ENCODE peak calls at places on chromosome 6, in six cellular contexts. One of them, this sample, is unnamed.

GRCh38 chr6:12010635-12011275 is 1.4 kb upstream of the HIVEP1 start:
- DNase-seq in pancreas: peak
- DNase-seq in epithelial cell of prostate: no peak
- DNase-seq in substantia nigra: no peak
- DNase-seq in left lung: peak
- DNase-seq in A673: peak
- DNase-seq in this sample: peak

GRCh38 chr6:15352884-15353283 is 107.0 kb downstream of the JARID2 start:
- DNase-seq in pancreas: no peak
- DNase-seq in substantia nigra: no peak
- DNase-seq in epithelial cell of prostate: no peak
- DNase-seq in A673: no peak
- DNase-seq in left lung: no peak
- DNase-seq in this sample: no peak

GRCh38 chr6:134176283-134176975 is 124.0 kb upstream of the SLC2A12 start:
- DNase-seq in pancreas: peak
- DNase-seq in A673: peak
- DNase-seq in left lung: peak
- DNase-seq in epithelial cell of prostate: no peak
- DNase-seq in substantia nigra: no peak
- DNase-seq in this sample: peak

GRCh38 chr6:30748851-30749540 is 4.6 kb upstream of the IER3 start:
- DNase-seq in substantia nigra: no peak
- DNase-seq in pancreas: peak
- DNase-seq in A673: no peak
- DNase-seq in left lung: no peak
- DNase-seq in epithelial cell of prostate: no peak
- DNase-seq in this sample: no peak

GRCh38 chr6:116536216-116536621 is 9.3 kb downstream of the TRAPPC3L start:
- DNase-seq in substantia nigra: no peak
- DNase-seq in epithelial cell of prostate: peak
- DNase-seq in A673: peak
- DNase-seq in pancreas: peak
- DNase-seq in left lung: no peak
- DNase-seq in this sample: no peak

GRCh38 chr6:134111062-134111677 is 58.7 kb upstream of the SLC2A12 start:
- DNase-seq in left lung: no peak
- DNase-seq in epithelial cell of prostate: peak
- DNase-seq in A673: peak
- DNase-seq in substantia nigra: no peak
- DNase-seq in pancreas: peak
- DNase-seq in this sample: no peak

GRCh38 chr6:47160702-47161101 is 118.6 kb upstream of the ADGRF1 start:
- DNase-seq in left lung: no peak
- DNase-seq in epithelial cell of prostate: no peak
- DNase-seq in substantia nigra: no peak
- DNase-seq in A673: no peak
- DNase-seq in pancreas: no peak
- DNase-seq in this sample: no peak

GRCh38 chr6:82085701-82086100 is 161.8 kb downstream of the IBTK start:
- DNase-seq in left lung: no peak
- DNase-seq in substantia nigra: no peak
- DNase-seq in epithelial cell of prostate: no peak
- DNase-seq in pancreas: no peak
- DNase-seq in A673: peak
- DNase-seq in this sample: no peak

GRCh38 chr6:73823046-73823735 is 127.2 kb downstream of the CD109 start:
- DNase-seq in pancreas: no peak
- DNase-seq in substantia nigra: no peak
- DNase-seq in left lung: no peak
- DNase-seq in A673: no peak
- DNase-seq in epithelial cell of prostate: no peak
- DNase-seq in this sample: no peak

GRCh38 chr6:111105578-111105977 is 18.3 kb downstream of the SLC16A10 start:
- DNase-seq in left lung: peak
- DNase-seq in pancreas: peak
- DNase-seq in substantia nigra: no peak
- DNase-seq in A673: no peak
- DNase-seq in epithelial cell of prostate: peak
- DNase-seq in this sample: no peak

GRCh38 chr6:54860739-54861138 is 14.2 kb downstream of the FAM83B start:
- DNase-seq in A673: no peak
- DNase-seq in substantia nigra: no peak
- DNase-seq in left lung: no peak
- DNase-seq in epithelial cell of prostate: peak
- DNase-seq in pancreas: no peak
- DNase-seq in this sample: no peak

GRCh38 chr6:106730672-106731071 is 101.3 kb downstream of the QRSL1 start:
- DNase-seq in left lung: no peak
- DNase-seq in A673: no peak
- DNase-seq in pancreas: no peak
- DNase-seq in substantia nigra: no peak
- DNase-seq in epithelial cell of prostate: no peak
- DNase-seq in this sample: no peak

GRCh38 chr6:119962505-119962904 is 612.9 kb upstream of the MAN1A1 start:
- DNase-seq in A673: no peak
- DNase-seq in left lung: no peak
- DNase-seq in pancreas: no peak
- DNase-seq in epithelial cell of prostate: no peak
- DNase-seq in substantia nigra: no peak
- DNase-seq in this sample: no peak

GRCh38 chr6:9638861-9639260 is 776.0 kb downstream of the TFAP2A start:
- DNase-seq in A673: no peak
- DNase-seq in epithelial cell of prostate: no peak
- DNase-seq in substantia nigra: no peak
- DNase-seq in left lung: no peak
- DNase-seq in pancreas: no peak
- DNase-seq in this sample: no peak

GRCh38 chr6:127376685-127377084 is 33.3 kb upstream of the ECHDC1 start:
- DNase-seq in left lung: no peak
- DNase-seq in substantia nigra: no peak
- DNase-seq in epithelial cell of prostate: no peak
- DNase-seq in pancreas: no peak
- DNase-seq in A673: no peak
- DNase-seq in this sample: no peak

GRCh38 chr6:30060634-30060981 is 457 bp upstream of the POLR1H start:
- DNase-seq in epithelial cell of prostate: no peak
- DNase-seq in A673: peak
- DNase-seq in pancreas: peak
- DNase-seq in left lung: peak
- DNase-seq in substantia nigra: no peak
- DNase-seq in this sample: peak

GRCh38 chr6:14429396-14429795 is 311.8 kb downstream of the CD83 start:
- DNase-seq in substantia nigra: no peak
- DNase-seq in pancreas: no peak
- DNase-seq in epithelial cell of prostate: no peak
- DNase-seq in A673: no peak
- DNase-seq in left lung: no peak
- DNase-seq in this sample: no peak

GRCh38 chr6:37060195-37060559 is 54.7 kb downstream of the FGD2 start:
- DNase-seq in substantia nigra: no peak
- DNase-seq in pancreas: no peak
- DNase-seq in A673: peak
- DNase-seq in epithelial cell of prostate: no peak
- DNase-seq in left lung: no peak
- DNase-seq in this sample: no peak

GRCh38 chr6:86581833-86582232 is 355.5 kb upstream of the HTR1E start:
- DNase-seq in pancreas: no peak
- DNase-seq in left lung: no peak
- DNase-seq in A673: no peak
- DNase-seq in substantia nigra: no peak
- DNase-seq in epithelial cell of prostate: peak
- DNase-seq in this sample: no peak

GRCh38 chr6:91087864-91088263 is 501.0 kb upstream of the MAP3K7 start:
- DNase-seq in A673: no peak
- DNase-seq in pancreas: no peak
- DNase-seq in epithelial cell of prostate: no peak
- DNase-seq in left lung: no peak
- DNase-seq in substantia nigra: no peak
- DNase-seq in this sample: no peak

GRCh38 chr6:137241481-137242011 is 22.4 kb upstream of the IFNGR1 start:
- DNase-seq in left lung: no peak
- DNase-seq in pancreas: no peak
- DNase-seq in epithelial cell of prostate: no peak
- DNase-seq in substantia nigra: no peak
- DNase-seq in A673: no peak
- DNase-seq in this sample: no peak

GRCh38 chr6:19713411-19713810 is 123.8 kb upstream of the ID4 start:
- DNase-seq in epithelial cell of prostate: no peak
- DNase-seq in A673: no peak
- DNase-seq in pancreas: no peak
- DNase-seq in substantia nigra: no peak
- DNase-seq in left lung: no peak
- DNase-seq in this sample: no peak

GRCh38 chr6:116941727-116942126 is 64.7 kb downstream of the RFX6 start:
- DNase-seq in pancreas: no peak
- DNase-seq in left lung: no peak
- DNase-seq in epithelial cell of prostate: no peak
- DNase-seq in substantia nigra: no peak
- DNase-seq in A673: no peak
- DNase-seq in this sample: no peak

GRCh38 chr6:116682334-116682712 is 1.3 kb downstream of the KPNA5 start:
- DNase-seq in A673: peak
- DNase-seq in epithelial cell of prostate: no peak
- DNase-seq in left lung: peak
- DNase-seq in pancreas: no peak
- DNase-seq in substantia nigra: no peak
- DNase-seq in this sample: no peak

GRCh38 chr6:128569737-128570438 is 49.5 kb upstream of the PTPRK start:
- DNase-seq in left lung: no peak
- DNase-seq in A673: peak
- DNase-seq in substantia nigra: no peak
- DNase-seq in epithelial cell of prostate: peak
- DNase-seq in pancreas: no peak
- DNase-seq in this sample: no peak

GRCh38 chr6:149334201-149334600 is 16.7 kb downstream of the TAB2 start:
- DNase-seq in epithelial cell of prostate: peak
- DNase-seq in pancreas: no peak
- DNase-seq in A673: peak
- DNase-seq in left lung: no peak
- DNase-seq in substantia nigra: no peak
- DNase-seq in this sample: no peak

DNA sequence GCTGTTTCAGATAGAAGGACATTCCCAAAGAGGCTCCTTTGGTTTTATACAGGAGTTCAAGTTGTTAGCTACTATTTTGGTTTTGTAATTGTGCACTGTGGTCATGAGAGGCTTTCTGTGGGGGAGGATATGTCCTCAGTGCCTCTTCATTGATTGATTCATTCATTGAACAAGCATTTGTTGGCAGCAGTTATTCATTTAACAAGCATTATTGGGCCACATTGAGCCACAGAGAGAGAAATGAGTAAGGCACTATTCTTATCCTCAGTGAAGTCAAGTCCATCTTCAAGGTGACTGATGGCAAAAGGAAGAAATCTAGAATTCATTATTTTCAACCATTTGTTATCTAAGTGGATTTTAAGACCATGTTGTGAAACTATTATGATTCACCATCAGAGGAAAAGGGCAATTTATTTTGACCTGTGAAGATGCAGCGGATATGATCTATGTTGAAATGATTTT is 697.2 kb upstream of the CITED2 start:
- DNase-seq in substantia nigra: no peak
- DNase-seq in A673: no peak
- DNase-seq in left lung: no peak
- DNase-seq in pancreas: no peak
- DNase-seq in epithelial cell of prostate: peak
- DNase-seq in this sample: no peak
- H3K27ac ChIP-seq in substantia nigra: no peak
- H3K27ac ChIP-seq in A673: no peak
- H3K27ac ChIP-seq in left lung: no peak
- H3K27ac ChIP-seq in pancreas: peak
- H3K27ac ChIP-seq in epithelial cell of prostate: no peak
- H3K27ac ChIP-seq in this sample: no peak

DNA sequence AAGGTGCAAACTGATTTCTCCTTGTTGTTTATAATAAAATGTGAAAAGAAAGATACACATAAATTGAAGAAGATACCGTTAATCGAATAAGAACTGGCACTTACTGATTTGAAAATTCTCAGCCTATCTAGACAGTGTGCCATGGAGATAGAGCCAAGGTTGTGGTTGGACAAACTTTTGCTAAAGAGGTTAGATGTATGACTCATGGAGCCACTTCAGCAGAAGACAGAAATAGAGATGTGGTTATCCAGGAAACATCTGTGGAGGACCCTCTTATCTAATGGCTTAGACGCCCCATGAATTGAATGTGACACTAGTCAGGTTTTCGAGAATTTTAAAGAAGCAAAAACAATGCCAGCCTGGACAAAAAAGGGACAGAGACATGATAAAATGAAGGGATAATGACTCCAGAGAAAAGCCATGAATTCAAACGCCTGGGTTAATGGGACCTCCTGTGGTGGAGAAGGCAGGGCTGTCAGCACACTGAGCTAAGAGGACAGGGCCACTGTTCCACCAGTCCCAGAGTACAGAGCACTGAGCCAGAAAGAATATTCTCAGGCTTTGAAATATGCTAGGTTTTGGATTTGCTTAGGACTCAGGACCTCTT is 280.5 kb downstream of the CLVS2 start:
- DNase-seq in pancreas: no peak
- DNase-seq in left lung: no peak
- DNase-seq in epithelial cell of prostate: no peak
- DNase-seq in substantia nigra: no peak
- DNase-seq in A673: peak
- DNase-seq in this sample: no peak
- H3K27ac ChIP-seq in pancreas: no peak
- H3K27ac ChIP-seq in left lung: no peak
- H3K27ac ChIP-seq in epithelial cell of prostate: no peak
- H3K27ac ChIP-seq in substantia nigra: no peak
- H3K27ac ChIP-seq in A673: no peak
- H3K27ac ChIP-seq in this sample: no peak

GRCh38 chr6:166624275-166624674 is 2.8 kb downstream of the RPS6KA2 start:
- DNase-seq in substantia nigra: no peak
- DNase-seq in epithelial cell of prostate: peak
- DNase-seq in left lung: peak
- DNase-seq in A673: peak
- DNase-seq in pancreas: no peak
- DNase-seq in this sample: no peak
- H3K27ac ChIP-seq in substantia nigra: no peak
- H3K27ac ChIP-seq in epithelial cell of prostate: peak
- H3K27ac ChIP-seq in left lung: peak
- H3K27ac ChIP-seq in A673: no peak
- H3K27ac ChIP-seq in pancreas: no peak
- H3K27ac ChIP-seq in this sample: no peak

GRCh38 chr6:2896741-2897140 is 6.4 kb downstream of the SERPINB9 start:
- DNase-seq in substantia nigra: no peak
- DNase-seq in pancreas: no peak
- DNase-seq in left lung: no peak
- DNase-seq in A673: no peak
- DNase-seq in epithelial cell of prostate: no peak
- DNase-seq in this sample: no peak

GRCh38 chr6:2899596-2899995 is 3.5 kb downstream of the SERPINB9 start:
- DNase-seq in A673: no peak
- DNase-seq in left lung: no peak
- DNase-seq in substantia nigra: no peak
- DNase-seq in epithelial cell of prostate: no peak
- DNase-seq in pancreas: no peak
- DNase-seq in this sample: no peak

GRCh38 chr6:2902470-2902762 is 693 bp downstream of the SERPINB9 start:
- DNase-seq in left lung: no peak
- DNase-seq in pancreas: no peak
- DNase-seq in A673: peak
- DNase-seq in epithelial cell of prostate: no peak
- DNase-seq in substantia nigra: no peak
- DNase-seq in this sample: no peak

GRCh38 chr6:2900821-2901644 is 2.1 kb downstream of the SERPINB9 start:
- DNase-seq in substantia nigra: no peak
- DNase-seq in A673: no peak
- DNase-seq in left lung: no peak
- DNase-seq in epithelial cell of prostate: no peak
- DNase-seq in pancreas: no peak
- DNase-seq in this sample: peak

GRCh38 chr6:2900221-2900807 is 2.8 kb downstream of the SERPINB9 start:
- DNase-seq in A673: no peak
- DNase-seq in left lung: no peak
- DNase-seq in substantia nigra: no peak
- DNase-seq in pancreas: no peak
- DNase-seq in epithelial cell of prostate: no peak
- DNase-seq in this sample: no peak
- H3K27ac ChIP-seq in A673: no peak
- H3K27ac ChIP-seq in left lung: peak
- H3K27ac ChIP-seq in substantia nigra: peak
- H3K27ac ChIP-seq in pancreas: no peak
- H3K27ac ChIP-seq in epithelial cell of prostate: no peak
- H3K27ac ChIP-seq in this sample: peak

This sample was measured in caudate nucleus.